ENCODE peak calls at places on chromosomes 4 and X, in nine cellular contexts. One of them, this sample, is unnamed.

GRCh38 chr4:13108096-13108495 is 376.0 kb downstream of the RAB28 start:
- DNase-seq in CD8-positive, alpha-beta T cell: no peak
- DNase-seq in brain microvascular endothelial cell: no peak
- DNase-seq in mucosa of descending colon: no peak
- DNase-seq in glutamatergic neuron: no peak
- DNase-seq in fibroblast of mammary gland: no peak
- DNase-seq in heart left ventricle: no peak
- DNase-seq in foreskin fibroblast: no peak
- DNase-seq in WTC11: no peak
- DNase-seq in this sample: peak

GRCh38 chrX:43813898-43814297 is 68.4 kb downstream of the MAOB start:
- DNase-seq in CD8-positive, alpha-beta T cell: no peak
- DNase-seq in brain microvascular endothelial cell: no peak
- DNase-seq in mucosa of descending colon: no peak
- DNase-seq in glutamatergic neuron: peak
- DNase-seq in fibroblast of mammary gland: peak
- DNase-seq in heart left ventricle: no peak
- DNase-seq in foreskin fibroblast: no peak
- DNase-seq in WTC11: peak
- DNase-seq in this sample: peak

GRCh38 chrX:46805270-46805669 is 31.6 kb upstream of the RP2 start:
- DNase-seq in CD8-positive, alpha-beta T cell: no peak
- DNase-seq in brain microvascular endothelial cell: no peak
- DNase-seq in mucosa of descending colon: no peak
- DNase-seq in glutamatergic neuron: no peak
- DNase-seq in fibroblast of mammary gland: no peak
- DNase-seq in heart left ventricle: no peak
- DNase-seq in foreskin fibroblast: no peak
- DNase-seq in WTC11: no peak
- DNase-seq in this sample: no peak

GRCh38 chr4:87309625-87310024 is 13.1 kb downstream of the HSD17B13 start:
- DNase-seq in CD8-positive, alpha-beta T cell: no peak
- DNase-seq in brain microvascular endothelial cell: peak
- DNase-seq in mucosa of descending colon: no peak
- DNase-seq in glutamatergic neuron: no peak
- DNase-seq in fibroblast of mammary gland: peak
- DNase-seq in heart left ventricle: no peak
- DNase-seq in foreskin fibroblast: no peak
- DNase-seq in WTC11: no peak
- DNase-seq in this sample: no peak

GRCh38 chr4:185093573-185093972 is 49.5 kb upstream of the SLC25A4 start:
- DNase-seq in CD8-positive, alpha-beta T cell: no peak
- DNase-seq in brain microvascular endothelial cell: no peak
- DNase-seq in mucosa of descending colon: no peak
- DNase-seq in glutamatergic neuron: no peak
- DNase-seq in fibroblast of mammary gland: no peak
- DNase-seq in heart left ventricle: no peak
- DNase-seq in foreskin fibroblast: no peak
- DNase-seq in WTC11: no peak
- DNase-seq in this sample: no peak

GRCh38 chr4:184215709-184216328 is 1.9 kb downstream of the ENPP6 start:
- DNase-seq in CD8-positive, alpha-beta T cell: no peak
- DNase-seq in brain microvascular endothelial cell: no peak
- DNase-seq in mucosa of descending colon: no peak
- DNase-seq in glutamatergic neuron: no peak
- DNase-seq in fibroblast of mammary gland: no peak
- DNase-seq in heart left ventricle: no peak
- DNase-seq in foreskin fibroblast: no peak
- DNase-seq in WTC11: no peak
- DNase-seq in this sample: no peak

GRCh38 chr4:186948361-186949291 is 225.0 kb upstream of the FAT1 start:
- DNase-seq in CD8-positive, alpha-beta T cell: no peak
- DNase-seq in brain microvascular endothelial cell: peak
- DNase-seq in mucosa of descending colon: no peak
- DNase-seq in glutamatergic neuron: peak
- DNase-seq in fibroblast of mammary gland: peak
- DNase-seq in heart left ventricle: no peak
- DNase-seq in foreskin fibroblast: peak
- DNase-seq in WTC11: peak
- DNase-seq in this sample: no peak

GRCh38 chrX:75211976-75212375 is 55.9 kb upstream of the ABCB7 start:
- DNase-seq in CD8-positive, alpha-beta T cell: no peak
- DNase-seq in brain microvascular endothelial cell: no peak
- DNase-seq in mucosa of descending colon: no peak
- DNase-seq in glutamatergic neuron: no peak
- DNase-seq in fibroblast of mammary gland: no peak
- DNase-seq in heart left ventricle: no peak
- DNase-seq in foreskin fibroblast: no peak
- DNase-seq in WTC11: no peak
- DNase-seq in this sample: no peak

GRCh38 chr4:39169426-39169825 is 12.9 kb upstream of the WDR19 start:
- DNase-seq in CD8-positive, alpha-beta T cell: no peak
- DNase-seq in brain microvascular endothelial cell: peak
- DNase-seq in mucosa of descending colon: no peak
- DNase-seq in glutamatergic neuron: no peak
- DNase-seq in fibroblast of mammary gland: no peak
- DNase-seq in heart left ventricle: no peak
- DNase-seq in foreskin fibroblast: no peak
- DNase-seq in WTC11: no peak
- DNase-seq in this sample: no peak

GRCh38 chr4:29082684-29083083 is 1637.5 kb upstream of the PCDH7 start:
- DNase-seq in CD8-positive, alpha-beta T cell: no peak
- DNase-seq in brain microvascular endothelial cell: no peak
- DNase-seq in mucosa of descending colon: no peak
- DNase-seq in glutamatergic neuron: no peak
- DNase-seq in fibroblast of mammary gland: no peak
- DNase-seq in heart left ventricle: no peak
- DNase-seq in foreskin fibroblast: no peak
- DNase-seq in WTC11: no peak
- DNase-seq in this sample: no peak

GRCh38 chr4:107379054-107379869 is 340.8 kb downstream of the PAPSS1 start:
- DNase-seq in CD8-positive, alpha-beta T cell: no peak
- DNase-seq in brain microvascular endothelial cell: peak
- DNase-seq in mucosa of descending colon: no peak
- DNase-seq in glutamatergic neuron: no peak
- DNase-seq in fibroblast of mammary gland: peak
- DNase-seq in heart left ventricle: no peak
- DNase-seq in foreskin fibroblast: peak
- DNase-seq in WTC11: no peak
- DNase-seq in this sample: peak

GRCh38 chrX:124028177-124028576 is 66.7 kb downstream of the STAG2 start:
- DNase-seq in CD8-positive, alpha-beta T cell: no peak
- DNase-seq in brain microvascular endothelial cell: peak
- DNase-seq in mucosa of descending colon: no peak
- DNase-seq in glutamatergic neuron: no peak
- DNase-seq in fibroblast of mammary gland: peak
- DNase-seq in heart left ventricle: no peak
- DNase-seq in foreskin fibroblast: peak
- DNase-seq in WTC11: no peak
- DNase-seq in this sample: no peak

GRCh38 chr4:140291259-140291658 is 82.2 kb upstream of the SCOC start:
- DNase-seq in CD8-positive, alpha-beta T cell: no peak
- DNase-seq in brain microvascular endothelial cell: no peak
- DNase-seq in mucosa of descending colon: no peak
- DNase-seq in glutamatergic neuron: peak
- DNase-seq in fibroblast of mammary gland: peak
- DNase-seq in heart left ventricle: no peak
- DNase-seq in foreskin fibroblast: peak
- DNase-seq in WTC11: no peak
- DNase-seq in this sample: peak

GRCh38 chrX:2538016-2538415 is 37.2 kb upstream of the DHRSX start:
- DNase-seq in CD8-positive, alpha-beta T cell: no peak
- DNase-seq in brain microvascular endothelial cell: no peak
- DNase-seq in mucosa of descending colon: no peak
- DNase-seq in glutamatergic neuron: no peak
- DNase-seq in fibroblast of mammary gland: no peak
- DNase-seq in heart left ventricle: no peak
- DNase-seq in foreskin fibroblast: no peak
- DNase-seq in WTC11: no peak
- DNase-seq in this sample: no peak

GRCh38 chrX:24424948-24425347 is 40.1 kb upstream of the PDK3 start:
- DNase-seq in CD8-positive, alpha-beta T cell: no peak
- DNase-seq in brain microvascular endothelial cell: peak
- DNase-seq in mucosa of descending colon: peak
- DNase-seq in glutamatergic neuron: no peak
- DNase-seq in fibroblast of mammary gland: peak
- DNase-seq in heart left ventricle: no peak
- DNase-seq in foreskin fibroblast: peak
- DNase-seq in WTC11: no peak
- DNase-seq in this sample: no peak

GRCh38 chr4:128844931-128845330 is 35.4 kb downstream of the JADE1 start:
- DNase-seq in CD8-positive, alpha-beta T cell: no peak
- DNase-seq in brain microvascular endothelial cell: no peak
- DNase-seq in mucosa of descending colon: no peak
- DNase-seq in glutamatergic neuron: no peak
- DNase-seq in fibroblast of mammary gland: no peak
- DNase-seq in heart left ventricle: peak
- DNase-seq in foreskin fibroblast: no peak
- DNase-seq in WTC11: no peak
- DNase-seq in this sample: no peak

GRCh38 chr4:151822331-151822730 is 61.5 kb upstream of the GATB start:
- DNase-seq in CD8-positive, alpha-beta T cell: no peak
- DNase-seq in brain microvascular endothelial cell: no peak
- DNase-seq in mucosa of descending colon: no peak
- DNase-seq in glutamatergic neuron: no peak
- DNase-seq in fibroblast of mammary gland: no peak
- DNase-seq in heart left ventricle: no peak
- DNase-seq in foreskin fibroblast: no peak
- DNase-seq in WTC11: no peak
- DNase-seq in this sample: no peak

GRCh38 chr4:113384600-113384999 is 335.1 kb downstream of the ANK2 start:
- DNase-seq in CD8-positive, alpha-beta T cell: no peak
- DNase-seq in brain microvascular endothelial cell: no peak
- DNase-seq in mucosa of descending colon: no peak
- DNase-seq in glutamatergic neuron: no peak
- DNase-seq in fibroblast of mammary gland: peak
- DNase-seq in heart left ventricle: no peak
- DNase-seq in foreskin fibroblast: peak
- DNase-seq in WTC11: no peak
- DNase-seq in this sample: peak

GRCh38 chrX:132533409-132533808 is 44.6 kb upstream of the MBNL3 start:
- DNase-seq in CD8-positive, alpha-beta T cell: no peak
- DNase-seq in brain microvascular endothelial cell: no peak
- DNase-seq in mucosa of descending colon: no peak
- DNase-seq in glutamatergic neuron: no peak
- DNase-seq in fibroblast of mammary gland: no peak
- DNase-seq in heart left ventricle: no peak
- DNase-seq in foreskin fibroblast: no peak
- DNase-seq in WTC11: no peak
- DNase-seq in this sample: no peak

GRCh38 chr4:174157106-174157607 is 126.3 kb downstream of the FBXO8 start:
- DNase-seq in CD8-positive, alpha-beta T cell: no peak
- DNase-seq in brain microvascular endothelial cell: no peak
- DNase-seq in mucosa of descending colon: no peak
- DNase-seq in glutamatergic neuron: no peak
- DNase-seq in fibroblast of mammary gland: no peak
- DNase-seq in heart left ventricle: no peak
- DNase-seq in foreskin fibroblast: peak
- DNase-seq in WTC11: no peak
- DNase-seq in this sample: no peak

GRCh38 chrX:10352536-10352935 is 195.8 kb downstream of the CLCN4 start:
- DNase-seq in CD8-positive, alpha-beta T cell: no peak
- DNase-seq in brain microvascular endothelial cell: no peak
- DNase-seq in mucosa of descending colon: no peak
- DNase-seq in glutamatergic neuron: no peak
- DNase-seq in fibroblast of mammary gland: peak
- DNase-seq in heart left ventricle: no peak
- DNase-seq in foreskin fibroblast: no peak
- DNase-seq in WTC11: no peak
- DNase-seq in this sample: peak

GRCh38 chrX:140918398-140919043 is 83.9 kb upstream of the SPANXB1 start:
- DNase-seq in CD8-positive, alpha-beta T cell: no peak
- DNase-seq in brain microvascular endothelial cell: peak
- DNase-seq in mucosa of descending colon: no peak
- DNase-seq in glutamatergic neuron: no peak
- DNase-seq in fibroblast of mammary gland: peak
- DNase-seq in heart left ventricle: no peak
- DNase-seq in foreskin fibroblast: peak
- DNase-seq in WTC11: peak
- DNase-seq in this sample: peak

DNA sequence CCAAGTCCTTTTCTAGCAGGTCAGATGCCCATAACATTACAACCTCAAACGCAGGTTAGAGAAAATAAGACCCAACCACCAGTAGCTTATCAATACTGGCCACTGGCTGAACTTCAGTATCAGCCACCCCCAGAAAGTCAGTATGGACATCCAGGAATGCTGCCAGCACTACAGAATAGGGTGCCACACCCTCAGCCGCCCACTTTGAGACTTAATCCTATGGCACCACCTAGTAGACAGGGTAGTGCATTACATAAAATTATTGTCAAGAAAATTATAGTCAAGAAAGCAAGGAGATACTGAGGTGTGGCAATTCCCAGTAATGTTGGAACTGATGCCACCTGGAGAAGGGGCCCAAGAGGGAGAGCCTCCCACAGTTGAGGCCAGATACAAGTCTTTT is 19.9 kb upstream of the TRIM61 start:
- DNase-seq in CD8-positive, alpha-beta T cell: no peak
- DNase-seq in brain microvascular endothelial cell: no peak
- DNase-seq in mucosa of descending colon: no peak
- DNase-seq in glutamatergic neuron: no peak
- DNase-seq in fibroblast of mammary gland: peak
- DNase-seq in heart left ventricle: no peak
- DNase-seq in foreskin fibroblast: no peak
- DNase-seq in WTC11: no peak
- DNase-seq in this sample: peak
- TF ChIP-seq CTCF in CD8-positive, alpha-beta T cell: no peak
- TF ChIP-seq CTCF in brain microvascular endothelial cell: peak
- TF ChIP-seq CTCF in mucosa of descending colon: no peak
- TF ChIP-seq CTCF in glutamatergic neuron: no peak
- TF ChIP-seq CTCF in fibroblast of mammary gland: peak
- TF ChIP-seq CTCF in heart left ventricle: no peak
- TF ChIP-seq CTCF in foreskin fibroblast: no peak
- TF ChIP-seq CTCF in WTC11: no peak
- TF ChIP-seq CTCF in this sample: peak

GRCh38 chr4:102614801-102615200 is 113.6 kb downstream of the NFKB1 start:
- DNase-seq in CD8-positive, alpha-beta T cell: no peak
- DNase-seq in brain microvascular endothelial cell: no peak
- DNase-seq in mucosa of descending colon: peak
- DNase-seq in glutamatergic neuron: no peak
- DNase-seq in fibroblast of mammary gland: no peak
- DNase-seq in heart left ventricle: peak
- DNase-seq in foreskin fibroblast: no peak
- DNase-seq in WTC11: no peak
- DNase-seq in this sample: no peak
- TF ChIP-seq CTCF in CD8-positive, alpha-beta T cell: no peak
- TF ChIP-seq CTCF in brain microvascular endothelial cell: no peak
- TF ChIP-seq CTCF in mucosa of descending colon: no peak
- TF ChIP-seq CTCF in glutamatergic neuron: no peak
- TF ChIP-seq CTCF in fibroblast of mammary gland: no peak
- TF ChIP-seq CTCF in heart left ventricle: no peak
- TF ChIP-seq CTCF in foreskin fibroblast: no peak
- TF ChIP-seq CTCF in WTC11: no peak
- TF ChIP-seq CTCF in this sample: no peak

GRCh38 chrX:103248553-103248952 is 6.4 kb downstream of the TCEAL8 start:
- DNase-seq in CD8-positive, alpha-beta T cell: no peak
- DNase-seq in brain microvascular endothelial cell: no peak
- DNase-seq in mucosa of descending colon: no peak
- DNase-seq in glutamatergic neuron: no peak
- DNase-seq in fibroblast of mammary gland: peak
- DNase-seq in heart left ventricle: no peak
- DNase-seq in foreskin fibroblast: no peak
- DNase-seq in WTC11: no peak
- DNase-seq in this sample: peak
- TF ChIP-seq CTCF in CD8-positive, alpha-beta T cell: peak
- TF ChIP-seq CTCF in brain microvascular endothelial cell: peak
- TF ChIP-seq CTCF in mucosa of descending colon: no peak
- TF ChIP-seq CTCF in glutamatergic neuron: peak
- TF ChIP-seq CTCF in fibroblast of mammary gland: peak
- TF ChIP-seq CTCF in heart left ventricle: peak
- TF ChIP-seq CTCF in foreskin fibroblast: peak
- TF ChIP-seq CTCF in WTC11: no peak
- TF ChIP-seq CTCF in this sample: peak

GRCh38 chr4:45453258-45453841 is 670.5 kb downstream of the GABRG1 start:
- DNase-seq in CD8-positive, alpha-beta T cell: no peak
- DNase-seq in brain microvascular endothelial cell: no peak
- DNase-seq in mucosa of descending colon: no peak
- DNase-seq in glutamatergic neuron: no peak
- DNase-seq in fibroblast of mammary gland: peak
- DNase-seq in heart left ventricle: no peak
- DNase-seq in foreskin fibroblast: no peak
- DNase-seq in WTC11: no peak
- DNase-seq in this sample: peak
- TF ChIP-seq CTCF in CD8-positive, alpha-beta T cell: no peak
- TF ChIP-seq CTCF in brain microvascular endothelial cell: no peak
- TF ChIP-seq CTCF in mucosa of descending colon: no peak
- TF ChIP-seq CTCF in glutamatergic neuron: peak
- TF ChIP-seq CTCF in fibroblast of mammary gland: peak
- TF ChIP-seq CTCF in heart left ventricle: peak
- TF ChIP-seq CTCF in foreskin fibroblast: no peak
- TF ChIP-seq CTCF in WTC11: no peak
- TF ChIP-seq CTCF in this sample: peak

This sample was measured in MCF 10A.